ENCODE peak calls at places on chromosomes 3 and 15, in ten cellular contexts. P, M, G, E, A, R, N, T, O and F are unnamed samples. For H3K4me1, the result is how much of the 10 kb centered on the place peaks cover.

GRCh38 chr3:167684389-167684993 is 30.7 kb upstream of the WDR49 start:
- DNase-seq in A (no peak), M (no peak), R (no peak), T (no peak), P (no peak), O (no peak), G (no peak), E (peak), N (no peak), F (peak)

GRCh38 chr3:43674345-43675085 is 16.2 kb upstream of the ABHD5 start:
- DNase-seq in R (no peak), G (no peak), T (no peak), M (no peak), E (no peak), N (no peak), O (no peak), P (no peak), A (no peak), F (no peak)

GRCh38 chr3:40043444-40043755 is 234.0 kb downstream of the MYRIP start:
- DNase-seq in A (no peak), G (no peak), P (no peak), T (no peak), O (no peak), N (no peak), R (no peak), E (no peak), M (no peak), F (no peak)

GRCh38 chr3:54999159-54999558 is 71.3 kb upstream of the LRTM1 start:
- DNase-seq in P (no peak), M (no peak), E (peak), A (no peak), R (no peak), T (no peak), G (no peak), O (no peak), N (peak), F (no peak)

GRCh38 chr15:55106155-55106554 is 90.6 kb downstream of the RSL24D1 start:
- DNase-seq in A (no peak), R (no peak), E (no peak), T (no peak), G (no peak), P (no peak), M (no peak), O (no peak), N (no peak), F (no peak)

GRCh38 chr3:93989241-93989640 is 9.3 kb downstream of the ARL13B start:
- DNase-seq in M (no peak), P (no peak), G (no peak), A (no peak), R (no peak), T (no peak), E (no peak), O (no peak), N (no peak), F (no peak)

GRCh38 chr3:50552598-50552997 is 14.9 kb downstream of the C3orf18 start:
- DNase-seq in A (no peak), N (no peak), P (no peak), E (no peak), O (no peak), G (no peak), R (no peak), T (no peak), M (no peak), F (no peak)

GRCh38 chr3:127151992-127152391 is 40.9 kb upstream of the PRR23E start:
- DNase-seq in E (no peak), M (no peak), R (no peak), G (no peak), P (no peak), T (peak), O (no peak), N (no peak), A (no peak), F (no peak)

GRCh38 chr3:5580821-5581220 is 393.3 kb downstream of the EDEM1 start:
- DNase-seq in G (no peak), T (no peak), R (no peak), M (no peak), O (no peak), A (no peak), N (no peak), E (no peak), P (no peak), F (no peak)

GRCh38 chr3:112409061-112409460 is 76.1 kb downstream of the CD200 start:
- DNase-seq in R (no peak), P (no peak), E (no peak), M (no peak), N (no peak), O (no peak), G (no peak), T (no peak), A (no peak), F (no peak)

GRCh38 chr15:85073556-85074194 is 92.0 kb downstream of the PDE8A start:
- DNase-seq in T (no peak), P (no peak), N (no peak), O (no peak), R (no peak), M (no peak), G (no peak), E (peak), A (no peak), F (no peak)

GRCh38 chr3:138042043-138042442 is 32.1 kb downstream of the CLDN18 start:
- DNase-seq in P (no peak), E (no peak), O (no peak), R (no peak), G (no peak), T (no peak), A (no peak), N (no peak), M (no peak), F (no peak)

GRCh38 chr3:187932530-187932929 is 187.3 kb upstream of the BCL6 start:
- DNase-seq in T (no peak), R (no peak), G (no peak), A (no peak), N (no peak), M (no peak), O (no peak), E (no peak), P (no peak), F (no peak)

GRCh38 chr3:36874351-36874874 is 70.4 kb downstream of the TRANK1 start:
- DNase-seq in A (no peak), O (no peak), P (no peak), G (no peak), M (no peak), E (no peak), R (no peak), T (no peak), N (no peak), F (no peak)

GRCh38 chr3:78754066-78754743 is 1013.6 kb downstream of the ROBO1 start:
- DNase-seq in N (no peak), T (no peak), A (no peak), M (no peak), E (no peak), P (no peak), G (no peak), O (no peak), R (no peak), F (no peak)

GRCh38 chr15:79981861-79982455 is 11.0 kb upstream of the BCL2A1 start:
- DNase-seq in R (no peak), N (no peak), E (no peak), O (no peak), A (no peak), P (no peak), M (no peak), T (no peak), G (no peak), F (no peak)

GRCh38 chr3:12560505-12561188 is 3.8 kb downstream of the MKRN2 start:
- DNase-seq in M (no peak), P (no peak), G (no peak), A (no peak), O (no peak), N (no peak), R (no peak), E (no peak), T (no peak), F (no peak)

GRCh38 chr3:6781103-6781502 is 79.8 kb upstream of the GRM7 start:
- DNase-seq in M (no peak), T (no peak), G (no peak), N (no peak), O (no peak), R (no peak), E (no peak), P (no peak), A (no peak), F (no peak)

GRCh38 chr3:4976109-4976508 is 3.1 kb upstream of the BHLHE40 start:
- DNase-seq in E (peak), P (peak), M (no peak), T (peak), R (peak), N (no peak), G (peak), O (peak), A (peak), F (no peak)

GRCh38 chr3:13607821-13608620 is 59.1 kb downstream of the FBLN2 start:
- DNase-seq in A (no peak), G (no peak), O (no peak), E (no peak), N (no peak), M (peak), T (no peak), R (no peak), P (no peak), F (no peak)

GRCh38 chr3:4996223-4996765 is 17.1 kb downstream of the BHLHE40 start:
- DNase-seq in R (no peak), E (no peak), A (no peak), T (no peak), G (no peak), N (no peak), M (peak), P (no peak), O (no peak), F (no peak)

GRCh38 chr3:21894459-21895083 is 143.6 kb upstream of the ZNF385D start:
- DNase-seq in P (no peak), O (no peak), N (no peak), T (no peak), R (no peak), E (peak), M (no peak), G (no peak), A (no peak), F (no peak)

GRCh38 chr15:76168237-76168984 is 108.6 kb downstream of the TMEM266 start:
- DNase-seq in G (no peak), P (no peak), R (no peak), A (no peak), E (no peak), M (no peak), O (peak), N (no peak), T (no peak), F (no peak)

GRCh38 chr3:73431136-73431933 is 193.4 kb downstream of the PDZRN3 start:
- DNase-seq in E (no peak), A (no peak), G (no peak), R (no peak), N (no peak), T (no peak), P (no peak), O (no peak), M (no peak), F (no peak)

GRCh38 chr15:82951472-82952155 is 906 bp downstream of the HOMER2 start:
- DNase-seq in M (no peak), E (no peak), P (no peak), N (no peak), A (no peak), R (no peak), G (no peak), T (no peak), O (no peak), F (no peak)

GRCh38 chr3:186053954-186054353 is 54.9 kb downstream of the ETV5 start:
- DNase-seq in G (no peak), R (no peak), P (no peak), A (no peak), E (no peak), M (no peak), O (no peak), T (no peak), N (no peak), F (no peak)

GRCh38 chr15:87483468-87483867 is 773.1 kb downstream of the NTRK3 start:
- DNase-seq in O (no peak), E (no peak), T (no peak), A (no peak), G (no peak), N (no peak), M (no peak), P (no peak), R (no peak), F (no peak)

GRCh38 chr3:25038907-25039306 is 389.2 kb upstream of the RARB start:
- DNase-seq in R (no peak), O (no peak), P (no peak), T (no peak), A (no peak), E (no peak), N (no peak), G (no peak), M (no peak), F (no peak)

DNA sequence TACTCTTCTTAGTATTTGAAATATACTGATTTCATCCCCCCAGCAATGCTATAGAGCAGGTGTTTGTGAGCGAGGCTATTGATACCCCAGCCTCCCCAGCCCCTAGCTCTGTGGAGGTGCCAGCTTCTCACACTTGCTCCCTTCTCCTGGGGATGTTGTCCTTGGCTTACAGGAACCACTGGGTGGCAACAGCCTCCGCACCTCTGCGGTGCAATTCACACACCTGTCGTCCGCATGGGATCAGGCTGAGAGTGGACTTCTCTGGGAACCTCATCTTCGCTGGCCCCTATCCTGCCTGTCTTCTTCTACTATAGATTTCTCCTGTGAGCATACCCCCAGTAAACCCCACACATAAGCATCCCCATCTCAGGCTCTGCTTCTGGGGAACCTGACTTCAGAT is 103.9 kb upstream of the SLC6A11 start:
- DNase-seq in E (no peak), G (no peak), A (no peak), T (no peak), M (no peak), R (no peak), N (no peak), O (no peak), P (no peak), F (no peak)
- TF ChIP-seq CTCF in E (no peak), G (no peak), A (no peak), T (no peak), M (no peak), R (no peak), N (no peak), O (no peak), P (no peak), F (no peak)

GRCh38 chr3:132284756-132285619 is 32.2 kb upstream of the ACP3 start:
- DNase-seq in T (no peak), M (no peak), A (peak), P (no peak), E (no peak), N (peak), O (no peak), G (no peak), R (no peak), F (peak)
- H3K4me3 ChIP-seq in T (no peak), M (no peak), A (no peak), P (peak), E (no peak), N (no peak), O (no peak), G (no peak), R (peak), F (no peak)

GRCh38 chr3:63934041-63934440 is 21.9 kb upstream of the SCAANT1 start:
- DNase-seq in A (no peak), G (no peak), M (no peak), O (no peak), T (no peak), P (no peak), E (no peak), R (no peak), N (no peak), F (no peak)

GRCh38 chr3:63934484-63934883 is 22.3 kb upstream of the SCAANT1 start:
- DNase-seq in R (no peak), O (no peak), A (no peak), M (no peak), T (no peak), P (no peak), G (no peak), N (no peak), E (no peak), F (no peak)

GRCh38 chr3:63936929-63937328 is 24.7 kb upstream of the SCAANT1 start:
- DNase-seq in G (no peak), R (no peak), E (no peak), T (no peak), A (no peak), M (no peak), O (no peak), N (no peak), P (no peak), F (no peak)

GRCh38 chr3:63940389-63940757 is 28.2 kb upstream of the SCAANT1 start:
- DNase-seq in R (no peak), E (no peak), P (no peak), G (no peak), M (no peak), O (no peak), N (no peak), T (no peak), A (no peak), F (no peak)

GRCh38 chr3:63937661-63938651 is 25.8 kb upstream of the SCAANT1 start:
- DNase-seq in M (no peak), O (no peak), T (peak), N (no peak), R (no peak), P (no peak), G (no peak), A (peak), E (no peak), F (no peak)
- H3K4me1 ChIP-seq in M (under half), O (under half), T (half or more), N (half or more), R (half or more), P (half or more), G (under half), A (half or more), E (under half), F (half or more)

DNA sequence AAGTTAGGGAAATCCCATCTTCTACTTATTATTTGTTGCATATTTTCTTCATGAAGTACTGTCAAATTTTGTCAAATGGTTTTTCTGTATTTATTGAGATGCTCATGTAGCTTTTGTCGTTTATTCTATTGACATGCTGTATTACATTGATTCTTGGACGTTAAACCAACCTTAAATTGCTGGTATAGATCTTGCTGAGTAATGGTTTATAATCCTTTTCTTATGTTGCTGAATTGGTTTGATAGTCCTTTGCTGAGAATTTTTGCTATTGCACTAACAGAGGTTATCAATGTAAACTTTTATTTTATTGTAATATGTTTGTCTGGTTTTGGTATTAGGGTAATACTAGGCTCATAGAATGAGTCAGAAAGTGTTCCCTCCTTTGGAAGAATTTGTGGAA is 54.3 kb upstream of the COL6A5 start:
- DNase-seq in A (no peak), O (no peak), P (no peak), T (no peak), M (no peak), N (no peak), E (no peak), G (no peak), R (no peak), F (no peak)
- TF ChIP-seq CTCF in A (no peak), O (no peak), P (no peak), T (no peak), M (no peak), N (no peak), E (no peak), G (no peak), R (no peak), F (no peak)

GRCh38 chr3:312170-312569 is 115.6 kb downstream of the CHL1 start:
- DNase-seq in R (no peak), E (no peak), T (no peak), A (no peak), M (no peak), G (no peak), O (no peak), P (no peak), N (no peak), F (no peak)

GRCh38 chr3:318903-319302 is 122.3 kb downstream of the CHL1 start:
- DNase-seq in E (no peak), M (no peak), P (no peak), O (no peak), R (no peak), T (no peak), A (no peak), N (no peak), G (no peak), F (no peak)

GRCh38 chr3:317012-317411 is 120.4 kb downstream of the CHL1 start:
- DNase-seq in N (no peak), T (no peak), M (no peak), A (no peak), G (no peak), R (no peak), E (no peak), P (no peak), O (no peak), F (no peak)
- H3K4me3 ChIP-seq in N (no peak), T (no peak), M (no peak), A (no peak), G (no peak), R (no peak), E (no peak), P (no peak), O (no peak), F (no peak)

GRCh38 chr15:41573396-41573795 is 14.4 kb downstream of the TYRO3 start:
- DNase-seq in N (no peak), T (no peak), A (no peak), P (no peak), O (no peak), E (no peak), G (no peak), M (no peak), R (no peak), F (no peak)

GRCh38 chr15:41570764-41571163 is 11.8 kb downstream of the TYRO3 start:
- DNase-seq in R (no peak), G (no peak), O (no peak), P (no peak), T (no peak), E (no peak), M (no peak), N (no peak), A (no peak), F (no peak)

GRCh38 chr15:41572866-41573265 is 13.9 kb downstream of the TYRO3 start:
- DNase-seq in P (no peak), M (no peak), A (no peak), E (no peak), G (no peak), T (no peak), R (no peak), N (no peak), O (no peak), F (no peak)

GRCh38 chr15:41574158-41574557 is 15.1 kb downstream of the TYRO3 start:
- DNase-seq in O (no peak), R (no peak), G (no peak), N (no peak), T (no peak), E (no peak), A (no peak), P (no peak), M (no peak), F (no peak)

DNA sequence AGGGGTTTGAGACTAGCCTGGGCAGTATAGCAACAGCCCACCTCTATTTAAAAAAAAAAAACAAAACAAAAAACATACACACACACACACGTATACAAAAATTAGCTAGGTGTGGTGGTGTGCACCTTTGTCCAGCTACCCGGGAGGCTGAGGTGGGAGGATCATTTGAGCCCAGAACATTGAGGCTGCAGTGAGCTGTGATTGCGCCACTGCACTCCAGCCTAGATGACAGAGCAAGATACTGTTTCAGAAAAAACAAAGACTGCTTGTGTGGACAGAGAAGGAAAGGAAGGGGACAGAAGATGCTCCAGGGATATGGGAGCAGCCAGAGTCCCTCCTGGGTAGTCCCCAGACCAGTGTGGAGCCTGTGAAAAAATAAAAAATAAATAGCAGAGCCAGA is 12.9 kb downstream of the TYRO3 start:
- DNase-seq in N (no peak), T (no peak), A (no peak), O (no peak), M (no peak), R (no peak), G (no peak), E (no peak), P (no peak), F (no peak)
- H3K4me1 ChIP-seq in N (under half), T (under half), A (under half), O (under half), M (under half), R (under half), G (under half), E (under half), P (under half), F (under half)

DNA sequence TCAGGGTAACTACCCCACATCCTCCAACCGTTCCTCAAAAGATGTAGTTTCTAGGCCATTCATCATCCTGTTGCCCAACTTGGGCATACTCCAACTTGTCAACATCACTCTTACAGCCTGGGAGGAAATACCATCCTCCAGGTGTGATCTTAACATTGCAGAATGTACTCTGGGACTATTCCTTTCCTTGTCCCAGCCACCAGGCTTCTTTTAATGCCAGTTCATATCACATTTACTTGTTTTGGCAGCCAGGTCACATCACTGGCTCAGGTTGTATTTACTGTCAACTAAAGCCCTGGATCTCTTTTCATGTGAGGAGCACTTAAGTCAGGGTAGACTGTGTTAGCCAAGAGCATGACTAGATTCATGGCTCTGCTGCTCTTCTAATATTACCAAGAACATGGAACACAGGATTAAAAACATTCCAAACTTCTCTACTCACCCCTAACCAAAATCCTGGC is 4.0 kb upstream of the DENND6A start:
- DNase-seq in T (no peak), A (no peak), R (no peak), M (no peak), N (no peak), O (peak), E (no peak), P (no peak), G (no peak), F (no peak)
- TF ChIP-seq CTCF in T (no peak), A (no peak), R (no peak), M (no peak), N (no peak), O (no peak), E (no peak), P (no peak), G (no peak), F (no peak)